ENCODE peak calls at places on chromosomes 16 and 17, in nine cellular contexts. R is adrenal gland, S is foreskin keratinocyte, J is fibroblast of pulmonary artery, O is type B pancreatic cell, Q is progenitor cell of endocrine pancreas, U is IMR-90, H is left lung, G is upper lobe of right lung. E is an unnamed sample.

GRCh38 chr16:23694707-23695373 is 16.2 kb downstream of the PLK1 start:
- DNase-seq in J (peak), S (no peak), G (no peak), O (no peak), H (no peak), U (peak), R (peak), Q (peak), E (peak)

GRCh38 chr17:52105601-52106000 is 52.9 kb downstream of the CA10 start:
- DNase-seq in G (no peak), S (no peak), H (no peak), R (no peak), U (no peak), O (no peak), J (no peak), Q (no peak), E (no peak)

GRCh38 chr17:1875597-1875996 is 45.8 kb downstream of the RPA1 start:
- DNase-seq in Q (no peak), R (no peak), H (no peak), G (no peak), S (no peak), J (no peak), U (no peak), O (no peak), E (no peak)

GRCh38 chr17:73941919-73942530 is 261.5 kb upstream of the RPL38 start:
- DNase-seq in S (no peak), Q (no peak), H (no peak), O (no peak), R (no peak), J (no peak), G (no peak), U (no peak), E (no peak)

GRCh38 chr17:82247856-82248671 is 19.2 kb downstream of the SLC16A3 start:
- DNase-seq in O (no peak), H (no peak), G (peak), S (no peak), J (no peak), U (no peak), Q (no peak), R (peak), E (peak)

GRCh38 chr17:60817187-60817586 is 139.5 kb downstream of the BCAS3 start:
- DNase-seq in O (no peak), S (peak), R (no peak), J (peak), Q (no peak), H (no peak), G (no peak), U (peak), E (peak)

GRCh38 chr17:80704381-80704819 is 159.8 kb downstream of the RPTOR start:
- DNase-seq in U (peak), Q (no peak), S (no peak), R (no peak), J (peak), G (no peak), H (no peak), O (no peak), E (peak)

GRCh38 chr16:55370762-55371482 is 46.9 kb downstream of the IRX6 start:
- DNase-seq in R (peak), H (peak), J (peak), U (peak), O (peak), Q (peak), G (peak), S (no peak), E (peak)

GRCh38 chr17:83074696-83075223 is 4.6 kb upstream of the METRNL start:
- DNase-seq in S (no peak), J (no peak), U (no peak), G (no peak), H (no peak), Q (no peak), O (no peak), R (no peak), E (no peak)

GRCh38 chr17:57570740-57571344 is 174.3 kb downstream of the CCDC182 start:
- DNase-seq in O (no peak), H (no peak), U (no peak), J (no peak), Q (no peak), S (no peak), R (peak), G (no peak), E (no peak)

GRCh38 chr17:63278731-63279442 is 167.2 kb downstream of the CYB561 start:
- DNase-seq in J (no peak), R (no peak), U (no peak), H (no peak), O (no peak), G (no peak), Q (no peak), S (no peak), E (no peak)

GRCh38 chr17:39617100-39617445 is 9.4 kb upstream of the NEUROD2 start:
- DNase-seq in S (no peak), J (no peak), H (no peak), U (no peak), O (no peak), R (no peak), Q (no peak), G (no peak), E (no peak)

GRCh38 chr17:68399638-68400403 is 57.5 kb downstream of the WIPI1 start:
- DNase-seq in H (no peak), J (peak), S (no peak), R (no peak), U (peak), O (no peak), Q (no peak), G (no peak), E (peak)

GRCh38 chr17:82830249-82830661 is 9.6 kb downstream of the ZNF750 start:
- DNase-seq in G (no peak), J (peak), H (no peak), R (no peak), S (no peak), O (no peak), Q (no peak), U (peak), E (peak)

GRCh38 chr16:27236635-27237228 is 31.8 kb downstream of the NSMCE1 start:
- DNase-seq in O (no peak), S (no peak), H (peak), G (no peak), Q (no peak), U (no peak), J (no peak), R (no peak), E (no peak)

GRCh38 chr16:83312846-83313245 is 494.9 kb upstream of the HSBP1 start:
- DNase-seq in Q (no peak), R (no peak), S (no peak), H (no peak), O (no peak), J (no peak), U (no peak), G (no peak), E (no peak)

GRCh38 chr16:56475226-56475625 is 23.9 kb downstream of the OGFOD1 start:
- DNase-seq in H (no peak), O (no peak), J (no peak), U (no peak), Q (no peak), R (no peak), G (no peak), S (no peak), E (no peak)

GRCh38 chr17:13721705-13722104 is 120.0 kb upstream of the HS3ST3A1 start:
- DNase-seq in H (no peak), R (no peak), Q (no peak), S (no peak), G (no peak), U (no peak), J (no peak), O (no peak), E (no peak)

GRCh38 chr17:13728751-13729150 is 127.0 kb upstream of the HS3ST3A1 start:
- DNase-seq in H (no peak), J (no peak), O (no peak), U (peak), Q (no peak), G (no peak), S (peak), R (no peak), E (no peak)

GRCh38 chr17:13727441-13728171 is 125.9 kb upstream of the HS3ST3A1 start:
- DNase-seq in S (peak), J (peak), H (no peak), O (no peak), G (no peak), Q (no peak), U (peak), R (no peak), E (peak)

GRCh38 chr17:13725286-13725990 is 123.7 kb upstream of the HS3ST3A1 start:
- DNase-seq in R (no peak), S (no peak), G (no peak), J (peak), H (no peak), Q (no peak), U (peak), O (no peak), E (peak)
- TF ChIP-seq CTCF in R (no peak), S (no peak), G (no peak), J (no peak), H (no peak), Q (no peak), U (no peak), O (no peak), E (no peak)

DNA sequence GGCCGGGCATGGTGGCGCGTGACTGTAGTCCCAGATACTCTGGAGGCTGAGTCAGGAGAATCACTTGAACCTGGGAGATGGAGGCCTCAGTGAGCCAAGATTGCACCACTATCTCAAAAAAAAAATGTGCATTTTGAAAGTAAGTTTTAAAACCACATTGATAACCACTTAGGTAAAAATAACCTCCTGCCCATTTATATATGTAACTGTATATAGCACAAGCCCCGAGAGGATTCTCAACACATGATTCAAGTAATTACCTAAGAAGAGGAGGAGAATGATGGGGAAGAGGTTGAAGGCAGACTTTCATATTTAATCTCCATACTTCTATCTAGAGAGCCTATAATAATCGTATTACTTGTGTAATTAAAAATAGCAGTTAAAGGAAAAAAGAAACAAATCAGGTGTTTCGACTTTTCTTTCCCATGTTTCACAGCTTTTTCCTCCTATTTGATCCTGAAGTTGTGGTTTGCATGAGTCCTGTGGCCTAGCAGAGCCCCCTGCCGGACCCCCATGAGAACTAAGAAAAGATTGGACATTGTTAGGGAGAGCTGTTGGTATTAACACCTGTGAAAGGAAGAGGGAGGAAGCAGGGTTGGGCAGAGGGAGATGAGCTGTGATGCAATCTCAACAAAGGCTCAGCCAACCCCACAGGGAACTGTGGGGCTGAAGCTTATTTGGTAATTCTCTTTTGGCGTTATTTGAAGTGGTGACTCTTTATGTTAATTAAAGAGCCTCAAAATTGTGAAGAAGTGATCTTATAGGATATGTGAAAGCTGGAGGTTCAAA is 22.1 kb downstream of the PMFBP1 start:
- DNase-seq in U (no peak), R (no peak), O (no peak), G (no peak), H (no peak), J (no peak), S (no peak), Q (no peak), E (no peak)
- TF ChIP-seq CTCF in U (no peak), R (no peak), O (peak), G (no peak), H (no peak), J (no peak), S (no peak), Q (peak), E (no peak)

GRCh38 chr16:88809676-88810165 is 2.0 kb downstream of the APRT start:
- DNase-seq in G (peak), H (no peak), R (no peak), J (no peak), Q (no peak), S (no peak), O (no peak), U (no peak), E (no peak)
- TF ChIP-seq CTCF in G (no peak), H (no peak), R (no peak), J (no peak), Q (no peak), S (no peak), O (no peak), U (no peak), E (no peak)

GRCh38 chr17:15944720-15945492 is at the start of gene ADORA2B:
- DNase-seq in Q (peak), U (peak), H (peak), O (peak), J (peak), G (peak), S (no peak), R (peak), E (peak)
- TF ChIP-seq CTCF in Q (peak), U (peak), H (peak), O (peak), J (peak), G (peak), S (peak), R (peak), E (peak)

GRCh38 chr17:75763269-75763607 is 1.8 kb downstream of the GALK1 start:
- DNase-seq in H (no peak), U (no peak), Q (no peak), J (no peak), R (no peak), S (no peak), G (no peak), O (no peak), E (no peak)

GRCh38 chr17:75763613-75764416 is 1.2 kb downstream of the GALK1 start:
- DNase-seq in U (no peak), H (no peak), G (no peak), O (no peak), R (no peak), J (no peak), Q (no peak), S (no peak), E (no peak)

GRCh38 chr17:75764711-75765421 is at the start of gene GALK1:
- DNase-seq in Q (peak), U (peak), R (peak), G (peak), H (peak), O (no peak), S (no peak), J (peak), E (peak)

GRCh38 chr17:75765981-75766380 is 989 bp upstream of the GALK1 start:
- DNase-seq in J (no peak), U (no peak), Q (no peak), H (no peak), S (no peak), O (no peak), R (no peak), G (no peak), E (no peak)

DNA sequence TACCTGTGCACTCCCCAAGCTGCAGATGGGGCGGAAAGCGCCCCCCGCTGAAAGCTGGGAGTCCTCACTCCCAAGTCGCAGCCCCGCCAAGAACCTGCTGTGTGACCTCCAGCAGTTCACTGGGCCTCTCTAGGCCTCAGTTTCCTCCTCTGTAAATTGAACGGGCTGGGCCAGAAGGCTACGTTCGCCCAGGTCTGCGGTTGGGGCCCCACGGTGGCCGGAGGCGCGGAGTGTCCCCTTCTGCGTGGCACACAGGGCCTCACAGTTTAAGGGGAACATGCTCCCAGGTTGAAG is 628 bp downstream of the GALK1 start:
- DNase-seq in H (no peak), J (no peak), R (no peak), S (no peak), Q (no peak), G (no peak), U (no peak), O (no peak), E (no peak)
- TF ChIP-seq CTCF in H (peak), J (no peak), R (peak), S (no peak), Q (no peak), G (peak), U (no peak), O (no peak), E (no peak)

GRCh38 chr16:71645450-71645849 is 19.5 kb downstream of the MARVELD3 start:
- DNase-seq in H (no peak), Q (no peak), R (no peak), J (peak), U (peak), G (no peak), S (peak), O (no peak), E (peak)

GRCh38 chr16:71647391-71647790 is 21.4 kb downstream of the MARVELD3 start:
- DNase-seq in J (no peak), O (no peak), G (no peak), H (no peak), U (no peak), S (no peak), Q (no peak), R (no peak), E (no peak)

GRCh38 chr16:71648162-71648561 is 22.2 kb downstream of the MARVELD3 start:
- DNase-seq in R (no peak), Q (no peak), O (no peak), G (no peak), S (no peak), U (no peak), J (no peak), H (no peak), E (no peak)

GRCh38 chr16:71648921-71649320 is 22.9 kb downstream of the MARVELD3 start:
- DNase-seq in Q (no peak), H (no peak), R (no peak), G (no peak), O (no peak), J (no peak), U (no peak), S (no peak), E (peak)
- TF ChIP-seq CTCF in Q (peak), H (no peak), R (no peak), G (peak), O (peak), J (peak), U (peak), S (peak), E (peak)

GRCh38 chr17:50111687-50112655 is 16.8 kb downstream of the PDK2 start:
- DNase-seq in R (peak), H (no peak), S (no peak), Q (no peak), J (no peak), G (no peak), O (no peak), U (no peak), E (no peak)
- TF ChIP-seq CTCF in R (no peak), H (no peak), S (no peak), Q (no peak), J (no peak), G (no peak), O (no peak), U (no peak), E (no peak)

GRCh38 chr17:75485688-75486087 is 29.3 kb downstream of the TMEM94 start:
- DNase-seq in O (no peak), H (no peak), J (no peak), R (no peak), U (no peak), G (peak), Q (no peak), S (no peak), E (no peak)

GRCh38 chr17:75486151-75486550 is 29.2 kb downstream of the CASKIN2 start:
- DNase-seq in G (no peak), S (no peak), R (no peak), H (no peak), O (no peak), U (no peak), Q (no peak), J (no peak), E (no peak)

GRCh38 chr17:75488693-75489510 is 26.4 kb downstream of the CASKIN2 start:
- DNase-seq in G (no peak), S (no peak), J (no peak), H (no peak), R (no peak), O (no peak), Q (no peak), U (no peak), E (no peak)

GRCh38 chr17:75486951-75487350 is 28.4 kb downstream of the CASKIN2 start:
- DNase-seq in G (no peak), R (no peak), H (no peak), O (no peak), U (no peak), S (no peak), J (no peak), Q (no peak), E (no peak)

DNA sequence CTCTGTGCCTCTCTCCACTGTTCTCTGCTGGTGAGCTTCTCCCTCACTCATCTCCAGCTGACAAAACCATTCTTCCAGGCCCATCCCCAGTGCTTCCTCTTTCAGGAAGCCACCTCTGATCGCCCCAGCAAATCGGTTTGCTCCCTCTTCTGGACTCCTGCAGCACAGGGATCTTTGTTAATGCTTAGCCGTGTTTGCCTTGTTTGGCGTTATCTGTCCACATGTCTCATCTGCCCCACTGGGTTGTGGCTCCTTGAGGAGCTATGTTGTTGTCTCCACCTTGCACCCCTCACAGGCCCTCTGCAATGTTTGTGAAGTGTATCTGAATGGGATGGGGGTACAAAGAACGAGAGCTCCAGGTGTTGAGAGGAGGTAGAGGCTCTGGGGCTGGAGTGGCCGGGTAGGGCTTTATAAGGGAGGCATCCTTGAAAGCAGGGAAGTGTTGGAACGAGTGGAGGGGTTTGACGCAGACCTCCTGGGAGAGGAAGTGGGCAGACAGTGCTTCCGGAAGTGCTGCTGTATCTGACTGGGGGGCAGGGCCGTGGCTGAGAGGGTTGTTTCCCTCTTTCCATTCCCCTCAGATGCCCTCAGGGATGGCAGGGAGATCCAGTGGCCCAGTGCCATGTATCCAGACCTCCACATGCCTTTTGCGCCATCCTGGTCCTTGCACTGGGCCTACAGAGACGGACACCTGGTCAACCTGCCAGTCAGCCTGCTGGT is 27.8 kb downstream of the CASKIN2 start:
- DNase-seq in Q (no peak), R (no peak), O (no peak), U (no peak), G (peak), J (peak), H (no peak), S (no peak), E (peak)
- TF ChIP-seq CTCF in Q (no peak), R (no peak), O (no peak), U (peak), G (peak), J (no peak), H (no peak), S (no peak), E (no peak)

DNA sequence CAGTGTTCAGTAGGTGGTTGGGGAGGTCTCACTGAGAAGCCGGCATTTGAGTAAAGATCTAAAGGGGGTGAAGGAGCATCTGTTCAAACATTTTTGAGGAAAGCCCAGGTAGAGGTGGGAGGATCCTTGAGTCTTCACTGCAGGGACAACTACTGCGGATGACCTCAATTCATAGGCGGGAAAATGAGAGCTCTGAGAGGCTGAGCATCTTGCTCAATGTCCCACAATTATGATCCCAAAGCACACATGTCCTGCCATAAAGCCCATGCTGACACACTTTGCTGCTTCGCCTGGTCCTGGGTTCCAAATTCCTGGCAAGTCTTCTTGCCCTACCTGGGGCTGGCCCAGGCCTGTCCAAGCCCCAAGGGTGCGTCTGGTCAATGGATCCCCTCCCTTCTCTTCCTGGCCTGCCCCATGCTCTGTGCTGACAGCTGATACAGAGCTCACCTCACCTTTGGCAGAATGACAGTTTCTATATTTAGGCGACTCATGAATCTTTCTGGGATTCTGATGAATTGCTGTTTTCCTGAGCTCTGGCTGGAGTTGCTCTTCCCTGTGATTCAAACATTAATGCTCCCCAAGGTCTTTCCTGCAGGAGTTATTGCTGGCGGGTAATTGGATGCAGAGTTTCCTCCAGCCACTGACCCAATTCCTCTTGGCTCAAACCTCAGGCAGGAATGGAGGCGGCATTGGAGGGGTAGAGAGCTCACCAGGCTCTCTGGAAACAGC is 129.1 kb downstream of the ASIC2 start:
- DNase-seq in G (no peak), S (peak), J (no peak), Q (no peak), R (peak), H (no peak), U (no peak), O (no peak), E (no peak)
- TF ChIP-seq CTCF in G (no peak), S (no peak), J (no peak), Q (no peak), R (no peak), H (no peak), U (no peak), O (no peak), E (no peak)

GRCh38 chr16:8572919-8573724 is 17.2 kb downstream of the TMEM114 start:
- DNase-seq in Q (no peak), R (no peak), G (no peak), H (no peak), S (no peak), U (peak), O (no peak), J (peak), E (peak)
- TF ChIP-seq CTCF in Q (peak), R (peak), G (peak), H (peak), S (peak), U (peak), O (peak), J (peak), E (peak)